ENCODE peak calls at places on chromosome X, in four cellular contexts. H is foreskin fibroblast, U is pancreas, A is stomach. C is an unnamed sample.

GRCh38 chrX:31294475-31294874 is 222.6 kb upstream of the FTHL17 start:
- DNase-seq in U (no peak), A (no peak), H (no peak), C (no peak)

GRCh38 chrX:48474127-48474526 is 1.9 kb upstream of the FTSJ1 start:
- DNase-seq in A (no peak), H (peak), U (no peak), C (no peak)

GRCh38 chrX:46573896-46574336 is 351 bp downstream of the CHST7 start:
- DNase-seq in U (peak), H (peak), A (peak), C (no peak)

GRCh38 chrX:15437724-15438123 is 53.5 kb upstream of the VEGFD start:
- DNase-seq in U (no peak), H (peak), A (no peak), C (no peak)

GRCh38 chrX:112808651-112809050 is 32.0 kb downstream of the AMOT start:
- DNase-seq in A (no peak), H (no peak), U (no peak), C (no peak)

GRCh38 chrX:154444001-154444754 is at the start of gene FAM50A:
- DNase-seq in U (peak), H (peak), A (peak), C (no peak)

GRCh38 chrX:45710081-45710801 is 509.6 kb upstream of the DIPK2B start:
- DNase-seq in H (peak), U (no peak), A (no peak), C (peak)

GRCh38 chrX:154607370-154607769 is 11.7 kb downstream of the CTAG1B start:
- DNase-seq in H (no peak), U (no peak), A (no peak), C (no peak)

GRCh38 chrX:121000589-121000988 is 15.0 kb upstream of the CT47A1 start:
- DNase-seq in A (no peak), H (peak), U (no peak), C (no peak)

GRCh38 chrX:56728321-56728720 is 722 bp upstream of the NBDY start:
- DNase-seq in U (no peak), H (peak), A (no peak), C (no peak)

GRCh38 chrX:24019448-24019847 is 7.5 kb downstream of the KLHL15 start:
- DNase-seq in H (no peak), A (no peak), U (no peak), C (no peak)

GRCh38 chrX:40158036-40158706 is 60.4 kb upstream of the BCOR start:
- DNase-seq in U (peak), H (peak), A (no peak), C (no peak)

GRCh38 chrX:10085223-10085622 is 71.6 kb upstream of the CLCN4 start:
- DNase-seq in U (no peak), H (no peak), A (no peak), C (no peak)

GRCh38 chrX:47030339-47030738 is 47.9 kb upstream of the RGN start:
- DNase-seq in H (peak), A (no peak), U (no peak), C (peak)

GRCh38 chrX:151697537-151697936 is 2.3 kb downstream of the PRRG3 start:
- DNase-seq in U (no peak), H (peak), A (no peak), C (no peak)

GRCh38 chrX:41350976-41351569 is 17.1 kb downstream of the DDX3X start:
- DNase-seq in U (no peak), A (no peak), H (peak), C (no peak)

GRCh38 chrX:24424948-24425347 is 40.1 kb upstream of the PDK3 start:
- DNase-seq in U (no peak), H (peak), A (no peak), C (no peak)

GRCh38 chrX:103533428-103534216 is 14.3 kb upstream of the RAB40A start:
- DNase-seq in U (peak), A (peak), H (peak), C (peak)
- H3K4me3 ChIP-seq in U (no peak), A (peak), H (peak), C (no peak)

GRCh38 chrX:19807414-19807813 is 80.0 kb downstream of the SH3KBP1 start:
- DNase-seq in A (no peak), U (no peak), H (no peak), C (no peak)
- H3K4me3 ChIP-seq in A (no peak), U (no peak), H (no peak), C (no peak)

GRCh38 chrX:38103857-38104812 is 97.8 kb downstream of the SYTL5 start:
- DNase-seq in U (no peak), H (no peak), A (no peak), C (no peak)
- H3K4me3 ChIP-seq in U (no peak), H (no peak), A (no peak), C (no peak)

GRCh38 chrX:20374450-20374849 is 107.7 kb upstream of the RPS6KA3 start:
- DNase-seq in H (no peak), A (no peak), U (no peak), C (no peak)
- H3K4me3 ChIP-seq in H (no peak), A (no peak), U (no peak), C (no peak)

DNA sequence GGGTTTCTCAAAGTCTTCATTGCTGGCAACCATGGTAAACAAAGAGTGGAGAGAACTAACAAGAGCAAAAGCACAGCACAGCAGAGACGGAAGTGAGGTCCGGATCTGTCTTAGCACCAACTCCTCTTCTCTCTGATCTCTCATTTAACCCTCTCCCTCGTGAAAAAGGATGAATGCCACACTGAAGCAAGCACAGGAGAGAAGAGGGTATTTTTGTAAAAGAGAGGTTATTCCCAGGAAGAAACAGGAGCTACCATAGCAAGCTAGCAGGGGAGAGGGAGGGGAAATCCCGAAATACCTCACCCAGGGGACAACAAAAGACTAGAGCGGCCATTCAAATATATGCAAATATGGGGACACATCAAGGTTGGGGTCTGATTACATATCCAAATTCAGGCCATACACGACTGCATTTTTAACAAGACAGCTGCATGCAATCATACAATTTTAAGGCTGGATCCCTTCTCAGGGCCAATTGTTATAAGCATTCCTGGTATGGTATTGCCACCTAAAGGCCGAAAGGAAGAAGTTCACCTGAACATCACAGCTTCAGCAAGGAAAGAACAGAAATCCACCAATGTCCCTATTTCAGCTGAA is 46.6 kb downstream of the CD40LG start:
- DNase-seq in U (no peak), A (no peak), H (peak), C (no peak)
- H3K4me3 ChIP-seq in U (no peak), A (no peak), H (no peak), C (no peak)

GRCh38 chrX:55451125-55451524 is 802 bp upstream of the MAGEH1 start:
- DNase-seq in U (no peak), H (no peak), A (no peak), C (no peak)
- H3K4me3 ChIP-seq in U (no peak), H (peak), A (peak), C (peak)

GRCh38 chrX:150574824-150575409 is 6.5 kb downstream of the MTM1 start:
- DNase-seq in U (no peak), H (peak), A (no peak), C (no peak)
- H3K4me3 ChIP-seq in U (no peak), H (no peak), A (no peak), C (no peak)

GRCh38 chrX:131818297-131818936 is 204.7 kb upstream of the STK26 start:
- DNase-seq in U (no peak), A (no peak), H (no peak), C (no peak)

GRCh38 chrX:131812847-131813825 is 210.0 kb upstream of the STK26 start:
- DNase-seq in U (no peak), A (peak), H (peak), C (no peak)

GRCh38 chrX:131821945-131822622 is 201.0 kb upstream of the STK26 start:
- DNase-seq in A (peak), U (peak), H (no peak), C (no peak)

GRCh38 chrX:131816551-131817136 is 206.5 kb upstream of the STK26 start:
- DNase-seq in U (no peak), H (peak), A (peak), C (no peak)
- H3K4me3 ChIP-seq in U (no peak), H (peak), A (no peak), C (no peak)